ENCODE peak calls at places on chromosomes 2 and 18, in four cellular contexts. J is transverse colon, Z is Peyer's patch, H is GM12891. E is an unnamed sample.

GRCh38 chr2:240989451-240990265 is 8.8 kb upstream of the SNED1 start:
- DNase-seq in J (peak), Z (no peak), H (no peak), E (peak)

GRCh38 chr2:237210763-237211162 is 125.1 kb downstream of the COPS8 start:
- DNase-seq in J (no peak), Z (no peak), H (no peak), E (no peak)

GRCh38 chr18:13381907-13382682 is 163.5 kb downstream of the LDLRAD4 start:
- DNase-seq in J (peak), Z (peak), H (peak), E (no peak)

GRCh38 chr2:181461056-181461630 is 4.0 kb downstream of the ITGA4 start:
- DNase-seq in J (peak), Z (peak), H (no peak), E (peak)

GRCh38 chr18:11323359-11323819 is 174.0 kb upstream of the PIEZO2 start:
- DNase-seq in J (no peak), Z (no peak), H (no peak), E (peak)

GRCh38 chr2:123500346-123500745 is 524.7 kb upstream of the CNTNAP5 start:
- DNase-seq in J (no peak), Z (no peak), H (no peak), E (no peak)

GRCh38 chr2:164784376-164784775 is 57.2 kb downstream of the COBLL1 start:
- DNase-seq in J (no peak), Z (no peak), H (no peak), E (no peak)

GRCh38 chr18:13624563-13625237 is 101.7 kb downstream of the FAM210A start:
- DNase-seq in J (no peak), Z (no peak), H (no peak), E (no peak)

GRCh38 chr2:173075781-173076556 is at the start of gene MAP3K20:
- DNase-seq in J (peak), Z (peak), H (peak), E (peak)
- TF ChIP-seq POLR2A in J (no peak), Z (no peak), H (peak), E (peak)

GRCh38 chr2:27133905-27134780 is at the start of gene PREB:
- DNase-seq in J (peak), Z (peak), H (peak), E (peak)
- TF ChIP-seq POLR2A in J (peak), Z (peak), H (peak), E (peak)

GRCh38 chr2:183035954-183036669 is 2.1 kb downstream of the NCKAP1 start:
- DNase-seq in J (no peak), Z (no peak), H (peak), E (peak)

GRCh38 chr2:183040604-183041003 is 2.3 kb upstream of the NCKAP1 start:
- DNase-seq in J (no peak), Z (no peak), H (no peak), E (no peak)

GRCh38 chr2:183037660-183038340 is 457 bp downstream of the NCKAP1 start:
- DNase-seq in J (peak), Z (peak), H (no peak), E (no peak)

GRCh38 chr2:183037281-183037659 is 987 bp downstream of the NCKAP1 start:
- DNase-seq in J (no peak), Z (no peak), H (no peak), E (no peak)

GRCh38 chr2:183038341-183039300 is at the start of gene NCKAP1:
- DNase-seq in J (peak), Z (peak), H (peak), E (no peak)
- TF ChIP-seq POLR2A in J (peak), Z (no peak), H (no peak), E (no peak)

DNA sequence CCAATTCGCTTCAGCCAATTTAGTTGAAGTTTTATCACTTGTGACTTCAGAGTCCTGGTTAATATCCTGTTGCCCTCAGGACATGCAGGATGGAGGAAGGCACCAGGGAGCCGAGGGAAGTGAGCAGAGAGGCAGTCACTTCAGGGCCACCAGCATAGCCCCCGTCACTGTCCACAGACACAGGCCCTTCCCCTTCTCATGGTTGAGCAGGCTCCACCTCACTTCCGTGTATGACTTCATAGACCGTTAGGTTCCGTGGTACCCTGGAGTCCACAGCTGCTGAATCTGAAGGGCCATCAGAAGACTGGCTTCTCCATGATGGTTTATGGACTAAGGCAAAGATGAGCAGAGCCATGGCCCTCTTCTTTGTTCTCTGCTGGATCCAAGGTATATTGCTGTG is at the start of gene C2orf92:
- DNase-seq in J (no peak), Z (no peak), H (no peak), E (no peak)
- TF ChIP-seq POLR2A in J (no peak), Z (no peak), H (no peak), E (no peak)

GRCh38 chr2:231169475-231169874 is 29.0 kb upstream of the ARMC9 start:
- DNase-seq in J (no peak), Z (no peak), H (no peak), E (no peak)

GRCh38 chr2:231168460-231169139 is 29.8 kb upstream of the ARMC9 start:
- DNase-seq in J (no peak), Z (no peak), H (no peak), E (peak)

GRCh38 chr2:231170058-231170457 is 28.4 kb upstream of the ARMC9 start:
- DNase-seq in J (no peak), Z (no peak), H (no peak), E (no peak)

GRCh38 chr2:231172020-231172419 is 26.4 kb upstream of the ARMC9 start:
- DNase-seq in J (no peak), Z (no peak), H (no peak), E (no peak)

GRCh38 chr2:231167745-231168459 is 30.5 kb upstream of the ARMC9 start:
- DNase-seq in J (no peak), Z (no peak), H (no peak), E (no peak)
- TF ChIP-seq POLR2A in J (no peak), Z (no peak), H (no peak), E (no peak)

DNA sequence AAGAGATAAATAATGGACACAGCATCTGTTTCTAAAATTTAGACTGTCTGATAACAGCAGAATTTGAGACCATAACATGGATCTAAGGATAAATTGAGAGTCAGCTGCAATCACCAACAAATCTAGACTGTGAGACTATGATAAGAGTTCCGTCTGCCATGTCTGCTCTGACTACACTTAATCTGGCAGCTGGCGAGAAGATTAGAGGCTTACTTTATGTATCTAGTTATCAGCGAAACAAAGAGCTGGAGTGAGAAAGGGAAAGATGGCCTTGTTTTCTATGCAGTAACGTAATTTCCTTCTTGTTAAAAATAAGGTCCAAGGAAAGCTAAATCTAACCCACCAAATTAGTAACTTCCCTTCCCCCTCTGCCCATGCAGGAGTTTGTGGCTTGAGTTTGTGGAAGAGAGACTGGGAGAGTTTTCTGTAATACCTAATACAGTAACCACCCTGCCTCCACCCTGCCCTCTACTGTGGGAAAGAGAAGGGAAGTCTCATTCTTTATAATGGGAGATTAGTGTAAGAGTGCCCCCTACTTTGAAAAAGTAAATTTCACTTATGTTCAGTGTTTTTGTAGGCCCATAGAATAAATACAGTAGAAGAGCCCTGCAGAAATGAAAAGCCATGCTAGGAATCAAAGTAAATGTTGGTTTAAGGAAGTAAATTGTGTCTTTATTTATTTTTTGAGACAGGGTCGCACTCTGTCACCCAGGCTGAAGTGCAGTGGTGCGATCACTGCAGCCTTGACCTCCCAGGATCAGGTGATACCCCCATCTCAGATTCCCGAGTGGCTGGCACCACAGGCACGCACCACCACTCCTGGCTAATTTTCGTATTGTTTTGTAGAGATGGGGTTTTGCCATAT is 27.5 kb downstream of the EML4 start:
- DNase-seq in J (peak), Z (peak), H (no peak), E (peak)
- TF ChIP-seq POLR2A in J (no peak), Z (no peak), H (no peak), E (no peak)

GRCh38 chr2:30147715-30148611 is 1.2 kb downstream of the YPEL5 start:
- DNase-seq in J (peak), Z (peak), H (peak), E (peak)
- TF ChIP-seq POLR2A in J (peak), Z (peak), H (no peak), E (no peak)

GRCh38 chr18:2534906-2535305 is 36.4 kb downstream of the METTL4 start:
- DNase-seq in J (no peak), Z (no peak), H (no peak), E (no peak)

GRCh38 chr18:2531751-2532150 is 39.6 kb downstream of the METTL4 start:
- DNase-seq in J (no peak), Z (no peak), H (no peak), E (no peak)

GRCh38 chr18:2532797-2533196 is 38.5 kb downstream of the METTL4 start:
- DNase-seq in J (no peak), Z (no peak), H (no peak), E (no peak)

GRCh38 chr18:2526320-2526719 is 45.0 kb downstream of the METTL4 start:
- DNase-seq in J (no peak), Z (no peak), H (no peak), E (no peak)

DNA sequence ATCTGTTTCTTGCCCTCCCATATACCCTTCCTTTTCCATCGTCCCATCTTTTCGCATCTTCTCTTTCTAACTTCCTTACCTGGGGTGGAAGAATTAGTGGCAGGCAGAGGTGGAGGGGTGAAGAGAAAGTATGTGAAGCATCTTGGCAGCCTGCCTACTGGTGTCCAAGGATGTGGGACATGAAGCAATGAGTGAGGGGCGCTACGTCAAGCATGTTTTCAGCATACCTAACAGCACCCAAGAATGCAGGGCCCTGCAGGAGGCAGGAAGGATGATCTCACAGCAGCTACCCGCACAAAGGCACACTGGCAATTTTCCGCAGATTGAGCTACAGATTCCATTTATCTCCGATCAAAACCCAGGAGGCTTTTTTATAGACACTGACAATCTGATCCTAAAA is 42.2 kb downstream of the METTL4 start:
- DNase-seq in J (no peak), Z (no peak), H (no peak), E (no peak)
- TF ChIP-seq POLR2A in J (no peak), Z (no peak), H (no peak), E (no peak)

GRCh38 chr2:157258520-157259326 is 1.2 kb downstream of the GALNT5 start:
- DNase-seq in J (peak), Z (peak), H (no peak), E (no peak)
- TF ChIP-seq POLR2A in J (peak), Z (peak), H (no peak), E (no peak)